ENCODE peak calls at places on chromosomes 1 and 21, in four cellular contexts. N, K, W and U are unnamed samples.

GRCh38 chr1:43799656-43800629 is 92.6 kb downstream of the ST3GAL3 start:
- DNase-seq in W (peak), K (no peak), N (no peak), U (no peak)

GRCh38 chr1:209929751-209930150 is 8.3 kb upstream of the SYT14 start:
- DNase-seq in N (no peak), W (no peak), K (no peak), U (no peak)

GRCh38 chr1:74395492-74395891 is 116.9 kb downstream of the LRRC53 start:
- DNase-seq in K (no peak), W (peak), N (no peak), U (no peak)

GRCh38 chr1:11576109-11576875 is 77.9 kb downstream of the FBXO2 start:
- DNase-seq in K (no peak), W (no peak), N (no peak), U (no peak)

GRCh38 chr1:11053758-11054137 is 6.1 kb downstream of the SRM start:
- DNase-seq in N (no peak), K (no peak), W (no peak), U (no peak)

GRCh38 chr1:117967472-117967871 is 37.9 kb downstream of the WDR3 start:
- DNase-seq in N (peak), W (peak), K (no peak), U (no peak)

GRCh38 chr1:60461889-60462595 is 388.5 kb upstream of the C1orf87 start:
- DNase-seq in K (no peak), N (no peak), W (no peak), U (no peak)

GRCh38 chr1:200035397-200035955 is 8.0 kb downstream of the NR5A2 start:
- DNase-seq in W (no peak), K (no peak), N (no peak), U (no peak)

GRCh38 chr1:156503672-156504055 is 3.1 kb upstream of the MEF2D start:
- DNase-seq in W (no peak), N (no peak), K (no peak), U (no peak)

GRCh38 chr21:41045534-41046268 is 122.3 kb upstream of the BACE2 start:
- DNase-seq in W (no peak), K (peak), N (no peak), U (no peak)

GRCh38 chr1:3481046-3481445 is 26.6 kb downstream of the ARHGEF16 start:
- DNase-seq in W (no peak), K (no peak), N (no peak), U (no peak)

GRCh38 chr1:114510235-114511047 is 562 bp downstream of the TRIM33 start:
- DNase-seq in W (peak), K (peak), N (peak), U (no peak)

GRCh38 chr1:7284839-7285435 is 486.2 kb upstream of the VAMP3 start:
- DNase-seq in K (no peak), W (no peak), N (no peak), U (no peak)

GRCh38 chr1:51504806-51505525 is 14.1 kb downstream of the EPS15 start:
- DNase-seq in K (peak), W (no peak), N (no peak), U (no peak)

GRCh38 chr1:66996018-66996682 is 57.8 kb downstream of the SLC35D1 start:
- DNase-seq in N (peak), W (peak), K (peak), U (no peak)

GRCh38 chr1:27650527-27651175 is 15.7 kb upstream of the FGR start:
- DNase-seq in K (no peak), W (peak), N (no peak), U (no peak)

GRCh38 chr1:211236633-211237321 is 22.4 kb upstream of the RCOR3 start:
- DNase-seq in K (no peak), W (no peak), N (no peak), U (no peak)

GRCh38 chr1:63112155-63112914 is 210.0 kb upstream of the FOXD3 start:
- DNase-seq in W (peak), K (no peak), N (peak), U (peak)

GRCh38 chr1:3634059-3634800 is 9.4 kb downstream of the TPRG1L start:
- DNase-seq in K (no peak), W (no peak), N (no peak), U (no peak)

GRCh38 chr1:94757931-94758330 is 62.2 kb upstream of the SLC44A3 start:
- DNase-seq in W (peak), K (no peak), N (no peak), U (no peak)

GRCh38 chr1:17239420-17239819 is 9.5 kb upstream of the PADI3 start:
- DNase-seq in W (peak), N (peak), K (peak), U (peak)

GRCh38 chr1:175702079-175702795 is 41.2 kb downstream of the TNR start:
- DNase-seq in W (no peak), K (no peak), N (no peak), U (no peak)

GRCh38 chr1:24418898-24419628 is 3.5 kb downstream of the NIPAL3 start:
- DNase-seq in N (peak), K (peak), W (no peak), U (peak)

GRCh38 chr1:231630558-231631205 is 4.1 kb downstream of the DISC1 start:
- DNase-seq in W (no peak), K (no peak), N (no peak), U (no peak)

GRCh38 chr1:186492531-186493291 is 31.8 kb upstream of the PDC start:
- DNase-seq in K (no peak), W (peak), N (no peak), U (peak)

GRCh38 chr1:183215936-183216335 is 29.9 kb downstream of the LAMC2 start:
- DNase-seq in K (no peak), W (no peak), N (no peak), U (no peak)

GRCh38 chr1:27591622-27592021 is 12.3 kb downstream of the AHDC1 start:
- DNase-seq in K (no peak), N (no peak), W (no peak), U (no peak)

GRCh38 chr1:11072216-11072917 is 12.5 kb upstream of the SRM start:
- DNase-seq in W (no peak), K (no peak), N (no peak), U (no peak)

DNA sequence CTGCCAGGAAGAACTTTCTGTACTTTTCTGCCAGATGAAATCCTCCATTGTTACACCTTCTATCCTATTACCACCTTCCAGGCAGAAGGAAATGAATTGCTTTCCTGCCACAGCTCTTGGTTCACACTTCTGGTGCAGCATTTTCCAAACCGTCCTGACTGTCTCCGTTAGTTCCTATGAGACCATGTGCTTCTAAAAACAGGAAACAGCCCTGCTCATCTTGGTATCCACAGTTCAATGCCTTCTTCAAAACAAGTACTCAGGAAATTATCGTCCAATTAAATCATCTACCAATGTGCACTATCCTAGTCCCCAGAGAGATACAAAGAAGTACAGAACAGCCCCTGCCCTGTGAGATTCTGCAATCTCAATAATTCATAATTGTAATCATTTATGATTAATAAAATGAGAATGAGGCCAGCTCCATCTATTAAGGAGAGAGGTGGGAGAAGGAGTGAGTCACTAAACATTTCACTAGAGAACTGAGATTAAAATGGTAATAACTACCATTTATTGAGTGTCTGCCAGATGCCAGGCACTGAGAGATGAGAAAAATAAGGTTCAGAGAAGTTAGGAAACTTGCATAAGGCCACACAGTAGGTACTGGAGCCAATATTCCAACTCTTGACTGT is 11.2 kb downstream of the CLEC20A start:
- DNase-seq in K (no peak), W (no peak), N (no peak), U (no peak)
- H3K27ac ChIP-seq in K (no peak), W (no peak), N (no peak), U (no peak)

GRCh38 chr1:83882906-83883305 is 116.0 kb downstream of the TTLL7 start:
- DNase-seq in W (peak), K (no peak), N (peak), U (peak)

GRCh38 chr1:83889707-83890106 is 109.2 kb downstream of the TTLL7 start:
- DNase-seq in W (peak), N (no peak), K (no peak), U (no peak)

GRCh38 chr1:83887483-83887882 is 111.4 kb downstream of the TTLL7 start:
- DNase-seq in N (no peak), K (no peak), W (no peak), U (no peak)

GRCh38 chr1:83883979-83884378 is 115.0 kb downstream of the TTLL7 start:
- DNase-seq in W (no peak), K (no peak), N (no peak), U (no peak)
- H3K27ac ChIP-seq in W (no peak), K (no peak), N (no peak), U (no peak)

DNA sequence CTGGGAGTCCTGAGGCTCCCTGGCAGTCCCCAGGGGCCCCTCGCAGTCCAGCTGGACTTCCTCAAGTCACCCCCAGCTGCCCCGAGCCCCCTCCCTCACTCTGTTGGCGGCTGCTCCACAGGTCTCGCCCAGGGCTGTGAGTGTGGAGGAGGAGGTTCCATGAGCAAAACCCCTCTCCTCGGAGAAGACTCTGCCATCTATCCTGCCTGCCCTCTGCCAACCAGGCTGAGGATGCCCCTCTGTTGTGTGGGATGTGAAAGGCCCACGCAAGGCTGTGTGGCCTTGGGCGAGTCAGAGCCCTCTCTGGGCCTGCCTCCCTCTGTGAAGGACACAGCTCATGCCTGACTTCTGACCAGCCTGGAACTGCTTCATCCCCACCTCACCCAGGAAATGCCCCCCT is 398 bp upstream of the EDN2 start:
- DNase-seq in W (no peak), K (no peak), N (no peak), U (no peak)
- H3K27ac ChIP-seq in W (no peak), K (no peak), N (peak), U (no peak)

GRCh38 chr1:33015216-33015615 is 21.5 kb downstream of the AK2 start:
- DNase-seq in W (no peak), K (no peak), N (no peak), U (no peak)
- H3K27ac ChIP-seq in W (no peak), K (no peak), N (peak), U (no peak)

GRCh38 chr1:116686175-116686574 is 18.6 kb upstream of the IGSF3 start:
- DNase-seq in K (no peak), W (no peak), N (no peak), U (no peak)
- H3K27ac ChIP-seq in K (no peak), W (no peak), N (peak), U (no peak)

DNA sequence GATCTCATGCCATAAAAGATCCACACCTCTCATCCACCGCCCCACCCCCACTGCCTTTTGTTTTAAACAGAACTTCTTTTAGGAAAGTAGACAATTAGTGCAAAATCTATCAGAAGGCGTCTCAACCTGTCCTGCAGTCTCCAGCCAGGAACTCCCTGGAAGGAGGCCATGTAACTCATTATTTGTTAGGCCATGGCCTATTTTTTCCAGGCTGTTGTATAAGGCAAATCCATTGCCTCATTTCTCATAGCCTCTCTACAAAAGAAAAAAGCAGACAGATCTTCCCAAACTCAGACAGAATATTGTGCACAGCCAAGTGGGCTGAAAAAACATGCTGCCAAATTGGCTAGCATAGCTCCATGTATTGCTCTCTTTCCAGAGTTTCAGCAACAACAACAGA is 770.7 kb upstream of the CXADR start:
- DNase-seq in W (no peak), N (no peak), K (no peak), U (no peak)
- H3K27ac ChIP-seq in W (no peak), N (no peak), K (no peak), U (no peak)